ENCODE peak calls at places on chromosome 18, in ten cellular contexts. S, O, T, D, P, N, C, G, L and W are unnamed samples.

GRCh38 chr18:13218376-13219011 is at the start of gene LDLRAD4:
- DNase-seq in G (peak; percentile 65), N (no peak), P (peak; percentile 39), O (peak; percentile 76), L (no peak), T (peak; percentile 82), S (peak; percentile 72), D (no peak), C (peak; percentile 55), W (no peak)

GRCh38 chr18:45245036-45245638 is 370.1 kb upstream of the SLC14A2 start:
- DNase-seq in N (no peak), G (no peak), O (no peak), S (no peak), T (no peak), L (no peak), P (no peak), D (no peak), C (no peak), W (no peak)

GRCh38 chr18:50507120-50507590 is 52.7 kb upstream of the MAPK4 start:
- DNase-seq in S (peak; percentile 55), L (peak; percentile 47), T (peak; percentile 31), O (peak; percentile 15), G (peak; percentile 31), N (no peak), C (peak; percentile 78), P (peak; percentile 48), D (peak; percentile 57), W (peak; percentile 38)

GRCh38 chr18:58847383-58848071 is 17.1 kb upstream of the ZNF532 start:
- DNase-seq in N (no peak), D (peak; percentile 31), T (peak; percentile 55), S (no peak), L (no peak), C (no peak), P (no peak), G (peak; percentile 36), O (peak; percentile 60), W (peak; percentile 46)

GRCh38 chr18:63823516-63824219 is 48.5 kb downstream of the SERPINB7 start:
- DNase-seq in S (no peak), L (no peak), N (no peak), D (peak; percentile 55), O (peak; percentile 9), P (peak; percentile 38), C (no peak), T (peak; percentile 40), G (peak; percentile 32), W (peak; percentile 31)

GRCh38 chr18:67410075-67410474 is 106.4 kb downstream of the DSEL start:
- DNase-seq in C (no peak), D (no peak), P (no peak), G (no peak), T (no peak), O (no peak), N (no peak), S (no peak), L (no peak), W (no peak)

GRCh38 chr18:79926306-79926705 is 25.1 kb downstream of the SLC66A2 start:
- DNase-seq in G (no peak), N (no peak), S (peak; percentile 37), L (no peak), P (peak; percentile 18), D (no peak), T (peak; percentile 9), C (no peak), O (no peak), W (no peak)

GRCh38 chr18:79506191-79507075 is 110.7 kb downstream of the NFATC1 start:
- DNase-seq in S (peak; percentile 44), P (no peak), O (peak; percentile 59), T (peak; percentile 78), D (no peak), G (peak; percentile 69), N (no peak), C (no peak), L (no peak), W (no peak)

GRCh38 chr18:59454909-59455727 is 96.1 kb upstream of the LMAN1 start:
- DNase-seq in C (peak; percentile 43), D (no peak), N (no peak), T (peak; percentile 68), O (peak; percentile 31), S (no peak), P (no peak), L (no peak), G (peak; percentile 35), W (no peak)

GRCh38 chr18:2223859-2224258 is 347.4 kb downstream of the METTL4 start:
- DNase-seq in S (no peak), P (no peak), O (peak; percentile 26), L (no peak), N (peak; percentile 7), D (peak; percentile 18), T (no peak), G (no peak), C (peak; percentile 58), W (peak; percentile 54)

GRCh38 chr18:12048827-12049175 is 44.8 kb upstream of the ANKRD62 start:
- DNase-seq in P (no peak), O (no peak), T (no peak), D (no peak), L (no peak), C (no peak), N (no peak), S (no peak), G (no peak), W (peak; percentile 65)

GRCh38 chr18:57004366-57005121 is 142.3 kb upstream of the BOD1L2 start:
- DNase-seq in P (no peak), C (peak; percentile 31), N (peak; percentile 2), S (no peak), G (no peak), O (no peak), L (peak; percentile 61), D (no peak), T (no peak), W (peak; percentile 88)

DNA sequence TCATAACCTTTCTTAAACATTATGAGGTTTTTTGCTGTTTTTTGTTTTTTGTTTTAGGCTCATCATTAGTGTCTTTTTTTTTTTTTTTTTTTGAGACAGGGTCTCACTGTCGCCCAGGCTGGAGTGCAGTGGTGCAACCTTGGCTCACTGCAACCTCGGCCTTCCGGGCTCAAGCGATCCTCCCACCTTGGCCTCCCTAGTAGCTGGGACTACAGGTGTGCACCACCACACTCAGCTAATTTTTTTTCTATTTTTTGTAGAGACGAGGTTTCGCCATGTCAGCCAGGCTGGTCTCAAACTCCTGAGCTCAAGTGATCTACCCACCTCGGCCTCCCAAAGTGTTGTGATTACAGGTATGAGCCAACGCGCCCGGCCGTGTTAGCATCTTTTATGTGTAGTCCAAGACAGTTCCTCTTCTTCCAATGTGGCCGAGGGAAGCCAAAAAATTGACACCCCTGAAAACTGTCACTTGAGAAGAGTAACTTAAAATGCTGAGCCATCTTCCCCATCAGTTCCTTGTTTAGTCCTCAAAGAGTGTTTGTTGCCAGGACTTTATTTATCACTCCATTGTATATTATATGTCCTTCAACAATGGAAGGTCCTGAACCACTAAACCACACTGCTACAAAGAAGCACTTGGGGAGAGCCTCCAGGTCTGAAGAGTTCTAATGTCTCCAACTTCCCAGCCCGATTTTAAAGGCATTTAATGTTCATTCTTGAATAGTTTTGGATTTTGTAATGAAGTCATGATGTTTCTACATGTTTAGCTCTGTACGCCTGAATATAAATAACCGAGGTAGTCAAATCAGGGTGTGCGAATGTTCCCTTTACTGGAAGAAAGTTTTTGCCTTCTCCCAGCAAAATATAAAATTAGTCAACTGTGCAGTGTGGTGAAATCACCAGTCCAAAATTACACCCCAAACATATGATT is 26.4 kb downstream of the ZNF516 start:
- DNase-seq in P (no peak), L (no peak), G (no peak), D (no peak), N (no peak), T (no peak), C (no peak), O (no peak), S (no peak), W (no peak)
- H3K4me3 ChIP-seq in P (no peak overlapping the region), L (no peak overlapping the region), G (peak overlapping the region; percentile 34), D (no peak overlapping the region), N (no peak overlapping the region), T (no peak overlapping the region), C (no peak overlapping the region), O (no peak overlapping the region), S (no peak overlapping the region), W (no peak overlapping the region)

DNA sequence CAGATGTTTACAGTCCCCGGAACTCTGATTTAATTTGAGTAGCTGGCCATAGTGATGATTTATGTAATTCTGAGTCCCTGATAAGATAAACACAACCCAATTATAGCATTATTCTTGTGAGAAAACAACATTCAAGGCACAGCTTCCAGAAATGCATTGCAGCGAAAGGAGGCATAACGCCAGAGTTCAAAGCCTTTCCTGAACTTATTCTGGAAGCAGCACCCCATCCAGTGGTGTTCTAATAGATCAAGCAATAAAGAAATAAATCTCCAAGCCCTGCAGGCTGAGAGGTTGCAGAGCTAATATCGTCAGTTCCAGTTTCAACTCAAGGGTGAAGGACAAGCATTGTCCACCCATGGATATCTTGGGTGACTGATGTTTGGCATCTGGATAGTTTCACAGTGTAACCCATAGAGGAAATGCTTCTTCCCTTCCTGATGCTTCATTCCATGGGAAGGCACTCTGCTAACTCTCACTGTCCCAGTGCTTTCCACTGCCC is 18.8 kb downstream of the CDH2 start:
- DNase-seq in L (no peak), N (no peak), G (no peak), S (no peak), O (no peak), C (no peak), D (no peak), P (no peak), T (no peak), W (no peak)
- TF ChIP-seq CTCF in L (no peak), N (no peak), G (no peak), S (no peak), O (peak; percentile 29), C (peak; percentile 20), D (no peak), P (no peak), T (peak; percentile 14), W (no peak)

DNA sequence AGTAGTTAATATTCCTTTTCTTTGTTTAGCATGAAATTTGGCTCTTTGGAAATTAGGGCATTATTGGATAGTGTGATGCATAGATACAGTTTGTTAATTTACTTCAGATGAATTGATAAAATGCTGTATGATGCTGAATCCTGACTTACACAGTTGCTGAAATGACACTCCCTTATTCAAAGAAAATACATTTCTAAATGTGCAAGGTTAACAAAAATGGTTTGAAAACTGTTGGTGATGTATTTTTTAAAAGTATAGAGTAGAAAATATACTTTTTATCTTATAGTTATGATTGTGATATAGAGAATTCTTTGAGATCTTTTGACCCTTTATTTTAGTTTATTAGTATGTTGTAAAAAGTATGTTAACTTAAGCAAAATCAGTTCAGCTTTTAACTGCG is 27.8 kb downstream of the VAPA start:
- DNase-seq in D (no peak), S (no peak), P (no peak), N (no peak), G (no peak), T (no peak), O (no peak), L (no peak), C (no peak), W (no peak)
- H3K36me3 ChIP-seq in D (no peaks in the 10 kb centered on the region), S (no peaks in the 10 kb centered on the region), P (peaks cover 87% of the 10 kb centered on the region), N (peaks cover 42% of the 10 kb centered on the region), G (peaks cover 81% of the 10 kb centered on the region), T (peaks cover 7% of the 10 kb centered on the region), O (peaks cover 85% of the 10 kb centered on the region), L (peaks cover 12% of the 10 kb centered on the region), C (no peaks in the 10 kb centered on the region), W (peaks cover 11% of the 10 kb centered on the region)

DNA sequence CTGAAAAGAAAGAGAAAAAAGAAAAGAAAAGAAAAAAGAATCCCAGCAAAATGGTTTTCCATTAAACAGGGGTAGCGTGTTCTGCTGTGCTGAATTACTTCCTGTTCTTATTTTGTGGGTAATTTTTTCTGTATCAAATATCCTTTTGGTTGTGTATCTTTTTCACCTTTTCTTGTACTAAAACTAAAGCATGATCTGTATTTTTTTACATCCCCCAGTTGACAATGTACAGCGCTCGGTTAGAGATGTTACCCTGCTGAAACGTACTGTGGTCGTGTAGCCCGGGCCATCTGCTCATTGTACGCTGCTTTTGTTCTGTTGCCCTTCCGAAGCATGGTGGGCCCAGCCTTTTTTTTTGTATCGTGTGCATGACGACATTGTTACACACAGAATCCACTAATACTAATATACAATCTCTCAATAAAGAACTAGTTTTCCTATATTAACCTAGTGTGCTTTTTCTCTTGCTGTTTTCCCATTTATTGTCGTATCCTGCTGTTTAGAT is 233.1 kb downstream of the HAUS1 start:
- DNase-seq in C (no peak), L (no peak), S (peak; percentile 14), T (no peak), D (no peak), G (no peak), N (no peak), O (no peak), P (no peak), W (no peak)
- H3K4me3 ChIP-seq in C (no peak overlapping the region), L (no peak overlapping the region), S (no peak overlapping the region), T (no peak overlapping the region), D (no peak overlapping the region), G (peak overlapping the region; percentile 37), N (no peak overlapping the region), O (peak overlapping the region; percentile 32), P (no peak overlapping the region), W (no peak overlapping the region)